ENCODE peak calls at places on chromosomes 3 and 15, in nine cellular contexts. U is lung; M is fibroblast of lung; F is NCI-H69; V is OCI-LY7; L is T-helper 17 cell; T is GM23248; Y is MM.1S; O is stimulated activated CD4-positive, alpha-beta T cell treated with anti-CD3 and anti-CD28 coated beads, Interleukin-1b, Interleukin-23, amount 100 ng/mL, for 4 hours. E is an unnamed sample.

GRCh38 chr3:105613120-105613519 is 246.4 kb downstream of the ALCAM start:
- DNase-seq in T (peak; percentile 29), O (no peak), U (no peak), F (peak; percentile 62), L (no peak), V (no peak), M (peak; percentile 32), Y (no peak), E (no peak)

GRCh38 chr3:58041826-58042324 is 33.7 kb downstream of the FLNB start:
- DNase-seq in O (no peak), L (no peak), T (peak; percentile 63), Y (peak; percentile 88), F (no peak), M (peak; percentile 98), U (no peak), V (no peak), E (no peak)

GRCh38 chr3:190064112-190064511 is 56.6 kb downstream of the P3H2 start:
- DNase-seq in U (peak; percentile 49), M (peak; percentile 95), O (no peak), Y (no peak), L (no peak), F (no peak), T (peak; percentile 93), V (no peak), E (no peak)

GRCh38 chr15:50134524-50135024 is 15.5 kb upstream of the ATP8B4 start:
- DNase-seq in F (no peak), M (peak; percentile 95), V (no peak), O (no peak), U (no peak), Y (no peak), L (no peak), T (peak; percentile 88), E (no peak)

GRCh38 chr3:183244219-183244618 is 8.8 kb upstream of the B3GNT5 start:
- DNase-seq in M (peak; percentile 36), L (no peak), Y (no peak), O (no peak), T (no peak), F (peak; percentile 36), U (peak; percentile 57), V (no peak), E (no peak)

GRCh38 chr3:16183601-16184270 is 9.3 kb downstream of the GALNT15 start:
- DNase-seq in T (peak; percentile 94), U (no peak), L (no peak), Y (no peak), M (peak; percentile 94), V (no peak), O (no peak), F (no peak), E (no peak)

GRCh38 chr3:150094150-150094932 is 123.6 kb upstream of the PFN2 start:
- DNase-seq in T (peak; percentile 55), Y (peak; percentile 76), U (no peak), M (peak; percentile 67), L (no peak), O (no peak), F (peak; percentile 84), V (no peak), E (no peak)

GRCh38 chr15:77531191-77532000 is 101.3 kb downstream of the LINGO1 start:
- DNase-seq in T (no peak), O (no peak), Y (no peak), U (no peak), V (no peak), M (no peak), F (no peak), L (no peak), E (no peak)

GRCh38 chr15:100987143-100987542 is 68.0 kb downstream of the LRRK1 start:
- DNase-seq in T (peak; percentile 67), F (no peak), V (no peak), O (no peak), L (no peak), U (peak; percentile 5), M (no peak), Y (no peak), E (no peak)

GRCh38 chr3:139173372-139174108 is 128.8 kb upstream of the PRR23C start:
- DNase-seq in V (no peak), M (peak; percentile 16), F (no peak), Y (peak; percentile 80), L (no peak), O (no peak), T (peak; percentile 76), U (no peak), E (no peak)

GRCh38 chr15:63466378-63467192 is 37.8 kb upstream of the USP3 start:
- DNase-seq in O (no peak), Y (peak; percentile 81), U (no peak), V (peak; percentile 87), T (peak; percentile 66), L (no peak), F (peak; percentile 99), M (peak; percentile 53), E (peak; percentile 67)

E was measured in memory B cell.